ENCODE peak calls at places on chromosomes 2 and 18, in five cellular contexts. N is HCT116, R is pancreas, Z is choroid plexus epithelial cell, A is cardiac muscle cell. M is an unnamed sample.

GRCh38 chr2:29597048-29597447 is 324.3 kb downstream of the ALK start:
- DNase-seq in Z (no peak), R (no peak), N (no peak), A (no peak), M (no peak)

GRCh38 chr18:52723456-52724065 is 383.6 kb downstream of the DCC start:
- DNase-seq in A (no peak), R (no peak), N (no peak), Z (no peak), M (no peak)

GRCh38 chr2:105718846-105719432 is 25.8 kb upstream of the NCK2 start:
- DNase-seq in A (no peak), R (no peak), Z (no peak), N (no peak), M (no peak)

GRCh38 chr2:138507267-138507666 is 5.7 kb downstream of the SPOPL start:
- DNase-seq in N (no peak), Z (no peak), R (no peak), A (no peak), M (no peak)

GRCh38 chr2:236171213-236172201 is 3.3 kb upstream of the GBX2 start:
- DNase-seq in N (no peak), R (no peak), Z (no peak), A (no peak), M (no peak)

GRCh38 chr2:65025453-65026128 is 30.6 kb upstream of the CEP68 start:
- DNase-seq in A (no peak), R (no peak), N (no peak), Z (no peak), M (no peak)

GRCh38 chr18:48018806-48019295 is 88.4 kb upstream of the SMAD2 start:
- DNase-seq in Z (no peak), R (no peak), N (no peak), A (no peak), M (no peak)

GRCh38 chr2:128169497-128169896 is 78.5 kb downstream of the UGGT1 start:
- DNase-seq in R (no peak), Z (peak), N (no peak), A (peak), M (peak)

GRCh38 chr2:222745836-222746559 is 74.5 kb downstream of the MOGAT1 start:
- DNase-seq in Z (peak), N (no peak), A (no peak), R (no peak), M (no peak)

GRCh38 chr2:9347411-9347853 is 75.9 kb downstream of the ITGB1BP1 start:
- DNase-seq in Z (peak), N (no peak), R (no peak), A (peak), M (peak)
- H3K4me3 ChIP-seq in Z (no peak), N (no peak), R (no peak), A (no peak), M (no peak)

GRCh38 chr2:56981554-56981953 is 797.8 kb downstream of the CCDC85A start:
- DNase-seq in R (no peak), Z (peak), N (no peak), A (no peak), M (no peak)

DNA sequence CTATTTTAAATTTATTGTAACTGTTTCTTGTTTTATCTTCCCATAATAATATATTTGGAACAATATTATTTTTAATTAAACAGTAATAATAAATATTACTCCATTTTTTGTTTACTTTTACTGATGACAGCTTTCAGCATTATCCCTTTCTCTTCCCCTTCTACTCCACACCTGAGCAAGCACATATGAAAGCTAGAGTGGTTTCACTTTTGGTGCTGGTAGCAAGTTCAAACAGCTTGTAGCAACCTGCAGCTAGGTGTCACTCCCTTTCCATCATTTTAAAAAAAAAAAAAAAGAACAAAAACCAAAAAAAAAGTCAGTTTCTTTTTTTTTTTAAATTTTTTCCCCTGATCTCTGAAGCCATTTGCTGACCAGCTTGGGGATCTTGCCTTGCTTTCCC is 801.8 kb downstream of the CCDC85A start:
- DNase-seq in A (no peak), R (no peak), Z (peak), N (no peak), M (no peak)
- TF ChIP-seq CTCF in A (no peak), R (no peak), Z (peak), N (no peak), M (no peak)

GRCh38 chr2:55779459-55780421 is 86.1 kb upstream of the PNPT1 start:
- DNase-seq in R (no peak), A (peak), Z (peak), N (peak), M (peak)
- H3K4me3 ChIP-seq in R (no peak), A (no peak), Z (no peak), N (peak), M (no peak)

GRCh38 chr18:26894006-26894405 is 28.5 kb upstream of the AQP4 start:
- DNase-seq in A (no peak), R (no peak), N (no peak), Z (no peak), M (no peak)
- TF ChIP-seq CTCF in A (no peak), R (no peak), N (no peak), Z (no peak), M (no peak)

DNA sequence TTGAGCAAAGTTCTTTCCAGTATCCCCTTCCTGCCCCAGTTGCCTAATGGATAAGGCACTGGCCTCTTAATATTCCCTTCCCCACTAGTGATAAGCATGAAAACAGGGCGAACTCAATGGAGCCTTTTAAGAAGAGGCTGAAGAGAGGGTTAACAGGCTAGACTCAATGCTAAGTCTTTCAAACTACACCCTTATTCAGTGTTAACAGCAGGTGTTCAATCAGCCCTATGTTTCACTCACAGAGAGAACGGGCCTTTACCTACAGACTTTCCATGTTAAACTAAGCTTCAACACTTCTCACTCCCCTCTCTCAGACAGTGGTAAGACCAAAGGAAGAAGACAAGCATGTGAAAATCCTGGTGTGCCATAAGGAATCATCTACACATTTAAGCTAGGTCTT is 75.8 kb downstream of the ANKRD44 start:
- DNase-seq in N (no peak), A (no peak), Z (no peak), R (no peak), M (no peak)
- H3K4me3 ChIP-seq in N (no peak), A (no peak), Z (no peak), R (no peak), M (no peak)

GRCh38 chr2:39778775-39779751 is at the start of gene THUMPD2:
- DNase-seq in Z (peak), R (peak), N (peak), A (peak), M (peak)
- TF ChIP-seq CTCF in Z (no peak), R (no peak), N (no peak), A (no peak), M (no peak)

DNA sequence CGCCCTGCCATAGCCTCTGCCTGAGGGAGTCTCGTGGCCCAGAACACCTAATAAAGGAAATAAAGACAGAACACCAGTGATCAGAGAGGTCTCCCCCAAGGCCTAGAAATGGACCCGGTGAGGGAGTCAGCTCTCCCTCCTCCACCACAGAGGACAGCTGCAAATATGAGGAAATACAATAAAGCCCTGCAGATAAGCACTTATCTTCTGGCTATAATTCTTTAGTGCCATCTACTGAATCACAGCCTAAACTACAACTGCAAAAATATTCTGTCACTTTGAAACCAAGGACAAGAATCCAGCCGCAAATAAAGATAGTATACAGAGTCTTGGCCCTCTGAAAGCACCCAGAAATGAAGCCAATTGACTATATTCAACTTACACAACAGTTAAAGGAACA is 42.4 kb upstream of the TACR1 start:
- DNase-seq in R (no peak), Z (peak), N (peak), A (peak), M (peak)
- H3K4me3 ChIP-seq in R (no peak), Z (no peak), N (no peak), A (no peak), M (no peak)